ENCODE peak calls at places on chromosomes 6 and 20, in four cellular contexts. Z is amniotic epithelial cell; V is naive thymus-derived CD8-positive, alpha-beta T cell; Y is cardiac fibroblast. K is an unnamed sample.

GRCh38 chr6:163170294-163170883 is 244.1 kb upstream of the QKI start:
- DNase-seq in Y (peak; percentile 8), Z (no peak), V (peak; percentile 21), K (no peak)

GRCh38 chr20:16293590-16293989 is 279.7 kb downstream of the KIF16B start:
- DNase-seq in Y (no peak), V (no peak), Z (peak; percentile 45), K (no peak)

GRCh38 chr20:50110141-50111047 is 2.6 kb downstream of the UBE2V1 start:
- DNase-seq in Y (peak; percentile 65), Z (peak; percentile 54), V (no peak), K (no peak)

GRCh38 chr6:16239090-16239797 is 857 bp downstream of the GMPR start:
- DNase-seq in V (no peak), Z (peak; percentile 32), Y (peak; percentile 39), K (peak; percentile 28)

GRCh38 chr6:21538186-21538798 is 55.3 kb upstream of the SOX4 start:
- DNase-seq in V (no peak), Y (no peak), Z (peak; percentile 41), K (no peak)

GRCh38 chr20:63241272-63241671 is 5.6 kb downstream of the BIRC7 start:
- DNase-seq in Z (no peak), Y (no peak), V (no peak), K (no peak)

GRCh38 chr6:113103618-113104390 is 753.3 kb upstream of the MARCKS start:
- DNase-seq in Z (peak; percentile 92), Y (peak; percentile 58), V (no peak), K (no peak)

GRCh38 chr20:58595167-58595566 is 55.9 kb upstream of the STX16 start:
- DNase-seq in Y (no peak), V (no peak), Z (no peak), K (no peak)

GRCh38 chr20:13231031-13231752 is 10.1 kb downstream of the ISM1 start:
- DNase-seq in Z (no peak), V (peak; percentile 58), Y (no peak), K (no peak)

GRCh38 chr6:77424761-77425160 is 38.5 kb downstream of the HTR1B start:
- DNase-seq in V (no peak), Y (peak; percentile 39), Z (peak; percentile 15), K (no peak)

GRCh38 chr6:139485742-139486475 is 111.5 kb upstream of the CITED2 start:
- DNase-seq in Y (no peak), V (no peak), Z (no peak), K (no peak)

GRCh38 chr6:35017461-35018183 is 123.5 kb downstream of the TCP11 start:
- DNase-seq in Z (no peak), Y (peak; percentile 37), V (no peak), K (no peak)

GRCh38 chr20:23246682-23247664 is 103.6 kb upstream of the NXT1 start:
- DNase-seq in Y (peak; percentile 49), Z (no peak), V (no peak), K (no peak)

GRCh38 chr6:159110013-159110412 is 59.2 kb upstream of the FNDC1 start:
- DNase-seq in Y (peak; percentile 45), V (peak; percentile 37), Z (peak; percentile 66), K (no peak)

GRCh38 chr20:59385038-59385437 is 84.6 kb downstream of the EDN3 start:
- DNase-seq in V (no peak), Z (no peak), Y (no peak), K (no peak)

GRCh38 chr20:23366384-23366783 is 4.4 kb downstream of the GZF1 start:
- DNase-seq in Z (no peak), V (no peak), Y (no peak), K (no peak)

GRCh38 chr6:44473393-44473792 is 85.9 kb downstream of the CDC5L start:
- DNase-seq in Y (no peak), V (no peak), Z (no peak), K (no peak)

GRCh38 chr6:20885076-20885475 is 350.8 kb downstream of the CDKAL1 start:
- DNase-seq in Z (no peak), V (no peak), Y (no peak), K (no peak)

GRCh38 chr20:25054995-25055629 is 2.8 kb downstream of the ACSS1 start:
- DNase-seq in V (no peak), Z (no peak), Y (peak; percentile 31), K (no peak)

GRCh38 chr6:110618591-110619267 is 142.3 kb upstream of the SLC22A16 start:
- DNase-seq in Y (peak; percentile 16), Z (peak; percentile 24), V (no peak), K (no peak)

GRCh38 chr6:95670011-95670463 is 92.7 kb downstream of the MANEA start:
- DNase-seq in Z (no peak), Y (no peak), V (no peak), K (no peak)

GRCh38 chr6:160036790-160037206 is 67.9 kb downstream of the IGF2R start:
- DNase-seq in Z (peak; percentile 67), Y (peak; percentile 86), V (no peak), K (no peak)

GRCh38 chr20:49674383-49675352 is 39.0 kb downstream of the B4GALT5 start:
- DNase-seq in V (no peak), Y (peak; percentile 58), Z (peak; percentile 82), K (no peak)

GRCh38 chr6:139027620-139028182 is 844 bp upstream of the ABRACL start:
- DNase-seq in Y (peak; percentile 30), Z (peak; percentile 14), V (no peak), K (no peak)

GRCh38 chr6:134328792-134329191 is 10.9 kb upstream of the SGK1 start:
- DNase-seq in V (no peak), Z (no peak), Y (no peak), K (no peak)

GRCh38 chr20:58584881-58585752 is 66.0 kb upstream of the STX16 start:
- DNase-seq in V (no peak), Y (peak; percentile 26), Z (peak; percentile 79), K (no peak)

GRCh38 chr20:63696311-63696627 is 183 bp upstream of the TNFRSF6B start:
- DNase-seq in Z (peak; percentile 46), V (peak; percentile 68), Y (peak; percentile 46), K (no peak)

GRCh38 chr6:85403331-85404015 is 46.4 kb upstream of the NT5E start:
- DNase-seq in V (no peak), Y (peak; percentile 92), Z (peak; percentile 87), K (no peak)

K was measured in substantia nigra.